ENCODE peak calls at places on chromosomes 1 and 21, in six cellular contexts. R is GM23338; N is A673; Z is ovary; Y is CD8-positive, alpha-beta memory T cell; B is adrenal gland. H is an unnamed sample.

GRCh38 chr1:99553301-99553700 is 92.6 kb upstream of the PALMD start:
- DNase-seq in Y (no peak), N (no peak), Z (no peak), B (no peak), R (no peak), H (no peak)

GRCh38 chr1:236421850-236422516 is 27.9 kb downstream of the EDARADD start:
- DNase-seq in R (no peak), B (no peak), N (no peak), Y (no peak), Z (no peak), H (no peak)

GRCh38 chr1:150555198-150555970 is 6.2 kb downstream of the ADAMTSL4 start:
- DNase-seq in R (no peak), N (no peak), Z (no peak), B (no peak), Y (no peak), H (no peak)

GRCh38 chr1:9073148-9073547 is 3.7 kb upstream of the SLC2A5 start:
- DNase-seq in B (no peak), Z (no peak), Y (no peak), R (no peak), N (no peak), H (no peak)

GRCh38 chr1:6544831-6545230 is 9.5 kb downstream of the NOL9 start:
- DNase-seq in R (no peak), N (no peak), B (no peak), Z (no peak), Y (no peak), H (no peak)

GRCh38 chr1:48439380-48439779 is 32.6 kb downstream of the SPATA6 start:
- DNase-seq in B (no peak), N (no peak), Z (no peak), R (no peak), Y (no peak), H (no peak)

GRCh38 chr1:89894210-89894668 is 73.4 kb downstream of the LRRC8D start:
- DNase-seq in Y (no peak), B (no peak), N (peak; percentile 67), R (no peak), Z (no peak), H (peak; percentile 75)

GRCh38 chr1:219189021-219189824 is 15.5 kb downstream of the LYPLAL1 start:
- DNase-seq in R (no peak), B (no peak), Z (no peak), N (peak; percentile 43), Y (no peak), H (peak; percentile 28)

GRCh38 chr1:213829806-213830205 is 158.0 kb upstream of the PROX1 start:
- DNase-seq in R (no peak), Y (no peak), B (no peak), Z (no peak), N (no peak), H (no peak)

GRCh38 chr1:116377564-116378529 is 4.8 kb downstream of the ATP1A1 start:
- DNase-seq in R (no peak), N (peak; percentile 75), Z (peak; percentile 75), Y (peak; percentile 54), B (peak; percentile 78), H (peak; percentile 90)

GRCh38 chr1:17617787-17618557 is 78.5 kb downstream of the ARHGEF10L start:
- DNase-seq in R (no peak), N (no peak), Z (no peak), B (peak; percentile 52), Y (no peak), H (no peak)

GRCh38 chr1:66733348-66734017 is 18.8 kb upstream of the DYNLT5 start:
- DNase-seq in Z (no peak), B (no peak), R (no peak), Y (no peak), N (peak; percentile 32), H (no peak)

GRCh38 chr1:229058716-229059115 is 212.2 kb upstream of the RAB4A start:
- DNase-seq in Y (no peak), N (no peak), R (peak; percentile 13), Z (no peak), B (peak; percentile 23), H (no peak)

GRCh38 chr1:159598196-159598595 is 10.6 kb downstream of the APCS start:
- DNase-seq in R (peak; percentile 51), B (no peak), N (no peak), Y (no peak), Z (no peak), H (peak; percentile 73)

GRCh38 chr1:156346636-156347035 is 8.3 kb downstream of the TSACC start:
- DNase-seq in Y (no peak), B (no peak), R (peak; percentile 56), N (no peak), Z (no peak), H (no peak)

GRCh38 chr1:228279011-228279721 is 71.3 kb downstream of the OBSCN start:
- DNase-seq in R (no peak), N (no peak), Y (no peak), B (no peak), Z (no peak), H (no peak)

GRCh38 chr1:121538943-121539575 is 354.3 kb downstream of the SRGAP2C start:
- DNase-seq in B (no peak), Y (no peak), R (no peak), N (no peak), Z (no peak), H (no peak)

GRCh38 chr1:12339410-12339809 is 109.6 kb downstream of the VPS13D start:
- DNase-seq in Y (no peak), B (no peak), Z (no peak), N (no peak), R (peak; percentile 54), H (no peak)

GRCh38 chr1:242535986-242536385 is 11.5 kb upstream of the PLD5 start:
- DNase-seq in B (no peak), Z (no peak), N (no peak), R (no peak), Y (no peak), H (no peak)

GRCh38 chr1:43058545-43059360 is 100.1 kb upstream of the SLC2A1 start:
- DNase-seq in R (peak; percentile 26), Z (peak; percentile 23), Y (no peak), B (no peak), N (peak; percentile 63), H (peak; percentile 55)

GRCh38 chr1:11985851-11986250 is 5.6 kb downstream of the MFN2 start:
- DNase-seq in Z (no peak), N (peak; percentile 98), R (no peak), Y (no peak), B (no peak), H (peak; percentile 25)

GRCh38 chr1:165408518-165408917 is 36.4 kb downstream of the RXRG start:
- DNase-seq in N (peak; percentile 66), B (peak; percentile 23), Y (no peak), R (peak; percentile 85), Z (no peak), H (no peak)

GRCh38 chr1:170296211-170296610 is 150.5 kb downstream of the NTMT2 start:
- DNase-seq in Y (no peak), Z (no peak), R (no peak), B (no peak), N (no peak), H (no peak)

GRCh38 chr1:55694297-55694696 is 479.1 kb upstream of the USP24 start:
- DNase-seq in N (no peak), Y (no peak), Z (no peak), B (peak; percentile 40), R (no peak), H (no peak)

GRCh38 chr1:75083848-75084514 is 50.2 kb upstream of the LHX8 start:
- DNase-seq in Z (no peak), R (peak; percentile 30), Y (no peak), N (no peak), B (no peak), H (no peak)

DNA sequence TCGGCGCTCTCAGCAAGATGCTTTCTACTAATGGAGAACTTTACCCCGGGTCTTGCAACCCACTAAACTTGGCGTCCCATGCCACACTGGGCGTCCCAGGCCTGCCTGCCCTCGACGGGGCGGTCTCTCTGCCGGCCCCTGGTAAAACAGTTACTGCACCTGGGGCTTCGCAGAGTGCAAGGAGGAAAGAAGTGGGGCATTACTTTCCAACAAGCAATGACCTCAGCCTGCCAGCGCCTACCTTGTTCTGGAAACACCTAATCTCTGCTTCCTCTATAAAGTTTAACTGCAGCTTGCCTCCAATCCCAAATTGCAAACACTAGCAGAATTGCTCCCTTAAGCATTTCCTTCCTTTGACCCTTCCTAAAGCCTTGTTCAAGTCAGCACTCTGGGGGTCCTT is 27.7 kb upstream of the NFIA start:
- DNase-seq in R (peak; percentile 33), B (no peak), Y (no peak), N (no peak), Z (no peak), H (no peak)
- H3K4me3 ChIP-seq in R (peak overlapping the region; percentile 83), B (no peak overlapping the region), Y (no peak overlapping the region), N (no peak overlapping the region), Z (no peak overlapping the region), H (no peak overlapping the region)

DNA sequence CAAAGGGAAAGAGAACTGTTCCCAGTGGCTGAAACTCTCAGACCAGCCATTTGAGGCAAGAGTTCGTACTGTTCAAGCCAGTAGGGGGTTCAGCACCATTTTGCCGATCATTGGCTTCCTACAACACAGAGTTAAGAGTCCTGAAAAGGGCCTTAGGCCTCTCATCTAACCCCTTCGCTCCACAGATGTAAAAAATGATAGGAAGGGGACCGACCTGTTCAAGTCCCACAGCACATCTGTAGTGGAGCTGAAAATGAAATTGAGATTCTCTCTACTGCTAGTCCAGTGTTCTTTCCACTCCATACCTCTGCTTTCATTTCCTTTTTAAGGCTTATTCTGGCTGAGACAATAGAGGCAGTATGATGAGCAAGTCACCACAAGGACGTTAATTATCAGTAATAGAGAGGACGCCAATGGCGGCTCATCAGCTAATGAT is 1.1 kb downstream of the DDR2 start:
- DNase-seq in Z (peak; percentile 55), Y (no peak), B (no peak), N (peak; percentile 57), R (peak; percentile 14), H (no peak)
- H3K4me3 ChIP-seq in Z (peak overlapping the region; percentile 44), Y (no peak overlapping the region), B (peak overlapping the region; percentile 50), N (peak overlapping the region; percentile 71), R (no peak overlapping the region), H (peak overlapping the region; percentile 74)

DNA sequence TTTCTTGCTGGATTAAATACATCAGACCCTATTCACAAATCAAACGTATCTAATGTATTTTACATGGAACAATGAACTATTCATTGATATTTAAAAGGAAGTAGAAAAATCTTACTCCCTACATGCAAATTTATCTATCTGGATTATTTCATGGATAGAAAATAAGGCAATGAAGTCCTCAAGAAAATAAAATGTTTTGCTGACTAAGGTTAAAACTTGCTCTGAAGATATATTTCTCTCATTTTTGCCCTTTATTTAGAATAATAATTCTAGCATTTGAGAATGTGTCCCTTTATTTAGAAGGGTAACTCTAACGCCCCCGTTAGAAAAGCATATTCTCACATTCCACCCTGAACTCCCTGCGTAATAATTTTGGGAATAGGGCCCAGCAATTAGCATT is 627.0 kb upstream of the ZP4 start:
- DNase-seq in R (no peak), B (no peak), Z (no peak), Y (no peak), N (no peak), H (no peak)
- H3K4me3 ChIP-seq in R (no peak overlapping the region), B (no peak overlapping the region), Z (no peak overlapping the region), Y (no peak overlapping the region), N (no peak overlapping the region), H (no peak overlapping the region)

GRCh38 chr21:31728191-31728590 is 3.7 kb downstream of the SCAF4 start:
- DNase-seq in Y (no peak), Z (no peak), B (no peak), N (no peak), R (no peak), H (no peak)

GRCh38 chr21:31726407-31726806 is 5.5 kb downstream of the SCAF4 start:
- DNase-seq in Z (no peak), Y (no peak), B (no peak), N (no peak), R (no peak), H (no peak)

GRCh38 chr21:31725202-31725840 is 6.6 kb downstream of the SCAF4 start:
- DNase-seq in Y (no peak), N (no peak), R (no peak), B (no peak), Z (no peak), H (no peak)

GRCh38 chr21:31728952-31729351 is 3.0 kb downstream of the SCAF4 start:
- DNase-seq in R (no peak), N (no peak), Z (no peak), B (no peak), Y (no peak), H (no peak)

GRCh38 chr21:31727181-31727580 is 4.7 kb downstream of the SCAF4 start:
- DNase-seq in N (no peak), R (no peak), B (no peak), Y (no peak), Z (no peak), H (no peak)
- H3K4me3 ChIP-seq in N (no peak overlapping the region), R (no peak overlapping the region), B (no peak overlapping the region), Y (no peak overlapping the region), Z (no peak overlapping the region), H (no peak overlapping the region)